ENCODE peak calls at places on chromosomes 16 and 17, in nine cellular contexts. One of them, this sample, is unnamed.
A peak's percentile ranks its signal among the peaks of the same experiment; 100 is the strongest.

GRCh38 chr16:86527366-86527765 is 17.0 kb downstream of the FOXF1 start:
- DNase-seq in retina: no peak
- DNase-seq in hypothalamus: no peak
- DNase-seq in NCI-H1048: no peak
- DNase-seq in NCI-H2171: no peak
- DNase-seq in CD8-positive, alpha-beta memory T cell: no peak
- DNase-seq in cortex of kidney: no peak
- DNase-seq in mesothelial cell of epicardium: no peak
- DNase-seq in endothelial cell: no peak
- DNase-seq in this sample: no peak

GRCh38 chr17:65604070-65604469 is 42.6 kb upstream of the AXIN2 start:
- DNase-seq in retina: no peak
- DNase-seq in hypothalamus: no peak
- DNase-seq in NCI-H1048: no peak
- DNase-seq in NCI-H2171: no peak
- DNase-seq in CD8-positive, alpha-beta memory T cell: no peak
- DNase-seq in cortex of kidney: no peak
- DNase-seq in mesothelial cell of epicardium: no peak
- DNase-seq in endothelial cell: no peak
- DNase-seq in this sample: no peak

GRCh38 chr17:5464717-5465507 is 3.9 kb downstream of the DHX33 start:
- DNase-seq in retina: no peak
- DNase-seq in hypothalamus: no peak
- DNase-seq in NCI-H1048: no peak
- DNase-seq in NCI-H2171: no peak
- DNase-seq in CD8-positive, alpha-beta memory T cell: no peak
- DNase-seq in cortex of kidney: no peak
- DNase-seq in mesothelial cell of epicardium: no peak
- DNase-seq in endothelial cell: no peak
- DNase-seq in this sample: no peak

GRCh38 chr16:66131895-66132294 is 234.6 kb upstream of the CDH5 start:
- DNase-seq in retina: no peak
- DNase-seq in hypothalamus: no peak
- DNase-seq in NCI-H1048: no peak
- DNase-seq in NCI-H2171: no peak
- DNase-seq in CD8-positive, alpha-beta memory T cell: no peak
- DNase-seq in cortex of kidney: no peak
- DNase-seq in mesothelial cell of epicardium: no peak
- DNase-seq in endothelial cell: no peak
- DNase-seq in this sample: no peak

GRCh38 chr17:76869878-76870714 is 1.9 kb downstream of the MGAT5B start:
- DNase-seq in retina: no peak
- DNase-seq in hypothalamus: no peak
- DNase-seq in NCI-H1048: no peak
- DNase-seq in NCI-H2171: no peak
- DNase-seq in CD8-positive, alpha-beta memory T cell: no peak
- DNase-seq in cortex of kidney: no peak
- DNase-seq in mesothelial cell of epicardium: no peak
- DNase-seq in endothelial cell: peak; percentile 50
- DNase-seq in this sample: no peak

GRCh38 chr16:9099131-9099625 is 7.7 kb downstream of the HAPSTR1 start:
- DNase-seq in retina: no peak
- DNase-seq in hypothalamus: no peak
- DNase-seq in NCI-H1048: no peak
- DNase-seq in NCI-H2171: no peak
- DNase-seq in CD8-positive, alpha-beta memory T cell: no peak
- DNase-seq in cortex of kidney: no peak
- DNase-seq in mesothelial cell of epicardium: no peak
- DNase-seq in endothelial cell: no peak
- DNase-seq in this sample: no peak

GRCh38 chr17:11608396-11608795 is 10.1 kb downstream of the DNAH9 start:
- DNase-seq in retina: no peak
- DNase-seq in hypothalamus: no peak
- DNase-seq in NCI-H1048: no peak
- DNase-seq in NCI-H2171: no peak
- DNase-seq in CD8-positive, alpha-beta memory T cell: no peak
- DNase-seq in cortex of kidney: no peak
- DNase-seq in mesothelial cell of epicardium: peak; percentile 38
- DNase-seq in endothelial cell: no peak
- DNase-seq in this sample: no peak

GRCh38 chr17:82300707-82301270 is 16.6 kb downstream of the CD7 start:
- DNase-seq in retina: peak; percentile 61
- DNase-seq in hypothalamus: peak; percentile 28
- DNase-seq in NCI-H1048: no peak
- DNase-seq in NCI-H2171: peak; percentile 46
- DNase-seq in CD8-positive, alpha-beta memory T cell: peak; percentile 54
- DNase-seq in cortex of kidney: no peak
- DNase-seq in mesothelial cell of epicardium: peak; percentile 77
- DNase-seq in endothelial cell: peak; percentile 78
- DNase-seq in this sample: no peak

GRCh38 chr17:67093348-67093747 is 49.0 kb downstream of the CACNG1 start:
- DNase-seq in retina: no peak
- DNase-seq in hypothalamus: no peak
- DNase-seq in NCI-H1048: no peak
- DNase-seq in NCI-H2171: no peak
- DNase-seq in CD8-positive, alpha-beta memory T cell: no peak
- DNase-seq in cortex of kidney: no peak
- DNase-seq in mesothelial cell of epicardium: no peak
- DNase-seq in endothelial cell: no peak
- DNase-seq in this sample: no peak

GRCh38 chr16:46826618-46827017 is 4.4 kb downstream of the C16orf87 start:
- DNase-seq in retina: no peak
- DNase-seq in hypothalamus: no peak
- DNase-seq in NCI-H1048: no peak
- DNase-seq in NCI-H2171: no peak
- DNase-seq in CD8-positive, alpha-beta memory T cell: no peak
- DNase-seq in cortex of kidney: no peak
- DNase-seq in mesothelial cell of epicardium: no peak
- DNase-seq in endothelial cell: no peak
- DNase-seq in this sample: no peak

GRCh38 chr16:12067714-12068401 is 91.3 kb downstream of the SNX29 start:
- DNase-seq in retina: peak; percentile 74
- DNase-seq in hypothalamus: peak; percentile 47
- DNase-seq in NCI-H1048: no peak
- DNase-seq in NCI-H2171: peak; percentile 54
- DNase-seq in CD8-positive, alpha-beta memory T cell: peak; percentile 17
- DNase-seq in cortex of kidney: no peak
- DNase-seq in mesothelial cell of epicardium: peak; percentile 58
- DNase-seq in endothelial cell: peak; percentile 44
- DNase-seq in this sample: peak; percentile 51

GRCh38 chr17:56395787-56396186 is 197.7 kb upstream of the NOG start:
- DNase-seq in retina: no peak
- DNase-seq in hypothalamus: no peak
- DNase-seq in NCI-H1048: no peak
- DNase-seq in NCI-H2171: no peak
- DNase-seq in CD8-positive, alpha-beta memory T cell: no peak
- DNase-seq in cortex of kidney: no peak
- DNase-seq in mesothelial cell of epicardium: no peak
- DNase-seq in endothelial cell: no peak
- DNase-seq in this sample: no peak

GRCh38 chr16:54288592-54289241 is 2.1 kb upstream of the IRX3 start:
- DNase-seq in retina: no peak
- DNase-seq in hypothalamus: no peak
- DNase-seq in NCI-H1048: no peak
- DNase-seq in NCI-H2171: no peak
- DNase-seq in CD8-positive, alpha-beta memory T cell: no peak
- DNase-seq in cortex of kidney: no peak
- DNase-seq in mesothelial cell of epicardium: no peak
- DNase-seq in endothelial cell: no peak
- DNase-seq in this sample: no peak

GRCh38 chr16:76856112-76856511 is 334.9 kb upstream of the MON1B start:
- DNase-seq in retina: no peak
- DNase-seq in hypothalamus: no peak
- DNase-seq in NCI-H1048: no peak
- DNase-seq in NCI-H2171: no peak
- DNase-seq in CD8-positive, alpha-beta memory T cell: no peak
- DNase-seq in cortex of kidney: no peak
- DNase-seq in mesothelial cell of epicardium: no peak
- DNase-seq in endothelial cell: no peak
- DNase-seq in this sample: no peak

GRCh38 chr17:72602517-72603345 is 481.9 kb downstream of the SOX9 start:
- DNase-seq in retina: peak; percentile 49
- DNase-seq in hypothalamus: no peak
- DNase-seq in NCI-H1048: no peak
- DNase-seq in NCI-H2171: no peak
- DNase-seq in CD8-positive, alpha-beta memory T cell: no peak
- DNase-seq in cortex of kidney: no peak
- DNase-seq in mesothelial cell of epicardium: no peak
- DNase-seq in endothelial cell: no peak
- DNase-seq in this sample: no peak

GRCh38 chr17:57097832-57098421 is 12.9 kb downstream of the AKAP1 start:
- DNase-seq in retina: no peak
- DNase-seq in hypothalamus: no peak
- DNase-seq in NCI-H1048: no peak
- DNase-seq in NCI-H2171: no peak
- DNase-seq in CD8-positive, alpha-beta memory T cell: no peak
- DNase-seq in cortex of kidney: no peak
- DNase-seq in mesothelial cell of epicardium: no peak
- DNase-seq in endothelial cell: no peak
- DNase-seq in this sample: no peak